ENCODE peak calls at places on chromosome 6, in seven cellular contexts. E is PC-3; L is CD4-positive, alpha-beta memory T cell; U is lower lobe of right lung; O is tibial nerve; Y is naive thymus-derived CD4-positive, alpha-beta T cell; D is lung. P is an unnamed sample. For H3K4me1, the result is how much of the 10 kb centered on the place peaks cover.

GRCh38 chr6:76984572-76984971 is 478.7 kb downstream of the HTR1B start:
- DNase-seq in E (peak), L (no peak), U (no peak), O (no peak), Y (no peak), D (no peak), P (no peak)

GRCh38 chr6:122322824-122323223 is 76.6 kb upstream of the HSF2 start:
- DNase-seq in E (no peak), L (peak), U (no peak), O (no peak), Y (no peak), D (no peak), P (no peak)

GRCh38 chr6:137051790-137052472 is 7.2 kb upstream of the IL20RA start:
- DNase-seq in E (peak), L (no peak), U (no peak), O (no peak), Y (no peak), D (no peak), P (no peak)

GRCh38 chr6:156618600-156619205 is 158.5 kb upstream of the ARID1B start:
- DNase-seq in E (no peak), L (no peak), U (no peak), O (no peak), Y (no peak), D (peak), P (no peak)

GRCh38 chr6:106279179-106279578 is 46.4 kb downstream of the ATG5 start:
- DNase-seq in E (peak), L (no peak), U (no peak), O (no peak), Y (no peak), D (no peak), P (no peak)

GRCh38 chr6:100346828-100347227 is 117.9 kb downstream of the SIM1 start:
- DNase-seq in E (peak), L (no peak), U (no peak), O (no peak), Y (no peak), D (no peak), P (no peak)

GRCh38 chr6:14732845-14733757 is 512.8 kb upstream of the JARID2 start:
- DNase-seq in E (peak), L (no peak), U (no peak), O (no peak), Y (peak), D (no peak), P (no peak)

GRCh38 chr6:42898891-42899361 is 16.9 kb upstream of the PTCRA start:
- DNase-seq in E (peak), L (peak), U (peak), O (peak), Y (peak), D (peak), P (peak)

GRCh38 chr6:1285589-1286340 is 26.1 kb upstream of the FOXQ1 start:
- DNase-seq in E (no peak), L (no peak), U (no peak), O (no peak), Y (no peak), D (no peak), P (no peak)

GRCh38 chr6:141307309-141307998 is 825.3 kb upstream of the GJE1 start:
- DNase-seq in E (no peak), L (no peak), U (no peak), O (no peak), Y (no peak), D (no peak), P (no peak)

GRCh38 chr6:56772737-56773184 is 130.1 kb upstream of the DST start:
- DNase-seq in E (peak), L (no peak), U (no peak), O (peak), Y (no peak), D (no peak), P (no peak)

GRCh38 chr6:53241936-53242335 is 93.3 kb upstream of the GCM1 start:
- DNase-seq in E (no peak), L (no peak), U (peak), O (no peak), Y (no peak), D (peak), P (no peak)

GRCh38 chr6:155630085-155630484 is 174.4 kb upstream of the NOX3 start:
- DNase-seq in E (peak), L (no peak), U (no peak), O (no peak), Y (no peak), D (no peak), P (no peak)

GRCh38 chr6:73746776-73747175 is 50.8 kb downstream of the CD109 start:
- DNase-seq in E (no peak), L (no peak), U (no peak), O (no peak), Y (no peak), D (no peak), P (no peak)

GRCh38 chr6:69866351-69867074 is at the start of gene COL19A1:
- DNase-seq in E (peak), L (peak), U (peak), O (no peak), Y (peak), D (no peak), P (peak)

GRCh38 chr6:144007779-144008500 is at the start of gene PLAGL1:
- DNase-seq in E (peak), L (peak), U (peak), O (peak), Y (peak), D (peak), P (peak)

GRCh38 chr6:113734886-113735481 is 122.2 kb upstream of the MARCKS start:
- DNase-seq in E (no peak), L (no peak), U (no peak), O (no peak), Y (no peak), D (no peak), P (no peak)

GRCh38 chr6:32879691-32880090 is 25.7 kb downstream of the PSMB9 start:
- DNase-seq in E (no peak), L (no peak), U (no peak), O (no peak), Y (no peak), D (no peak), P (no peak)

GRCh38 chr6:5286780-5287179 is 25.5 kb downstream of the FARS2 start:
- DNase-seq in E (no peak), L (no peak), U (no peak), O (no peak), Y (no peak), D (no peak), P (no peak)

GRCh38 chr6:155186052-155186658 is 77.7 kb upstream of the CLDN20 start:
- DNase-seq in E (peak), L (no peak), U (no peak), O (no peak), Y (peak), D (no peak), P (no peak)

GRCh38 chr6:113500221-113500620 is 356.9 kb upstream of the MARCKS start:
- DNase-seq in E (peak), L (no peak), U (no peak), O (no peak), Y (no peak), D (no peak), P (no peak)

GRCh38 chr6:150857062-150857905 is 8.2 kb upstream of the MTHFD1L start:
- DNase-seq in E (peak), L (no peak), U (no peak), O (no peak), Y (no peak), D (peak), P (no peak)

GRCh38 chr6:156585859-156586258 is 191.3 kb upstream of the ARID1B start:
- DNase-seq in E (no peak), L (no peak), U (no peak), O (no peak), Y (no peak), D (no peak), P (no peak)

GRCh38 chr6:147341486-147341885 is 137.3 kb downstream of the STXBP5 start:
- DNase-seq in E (no peak), L (no peak), U (no peak), O (no peak), Y (no peak), D (no peak), P (peak)

GRCh38 chr6:46935687-46936086 is 13.9 kb upstream of the ADGRF5 start:
- DNase-seq in E (no peak), L (no peak), U (peak), O (no peak), Y (no peak), D (peak), P (no peak)

GRCh38 chr6:74492587-74492986 is 713.3 kb downstream of the COL12A1 start:
- DNase-seq in E (no peak), L (no peak), U (no peak), O (no peak), Y (no peak), D (no peak), P (no peak)

GRCh38 chr6:169205176-169206160 is 48.2 kb downstream of the THBS2 start:
- DNase-seq in E (no peak), L (no peak), U (no peak), O (no peak), Y (no peak), D (no peak), P (no peak)

GRCh38 chr6:116327803-116328527 is 42.8 kb upstream of the DSE start:
- DNase-seq in E (no peak), L (no peak), U (no peak), O (no peak), Y (no peak), D (no peak), P (no peak)

GRCh38 chr6:13480631-13481501 is 6.5 kb downstream of the GFOD1 start:
- DNase-seq in E (peak), L (no peak), U (no peak), O (no peak), Y (no peak), D (no peak), P (no peak)

GRCh38 chr6:33590531-33591198 is 10.6 kb upstream of the BAK1 start:
- DNase-seq in E (peak), L (no peak), U (peak), O (no peak), Y (no peak), D (peak), P (peak)

GRCh38 chr6:153613719-153614455 is 425.2 kb upstream of the OPRM1 start:
- DNase-seq in E (no peak), L (no peak), U (no peak), O (no peak), Y (no peak), D (no peak), P (no peak)

DNA sequence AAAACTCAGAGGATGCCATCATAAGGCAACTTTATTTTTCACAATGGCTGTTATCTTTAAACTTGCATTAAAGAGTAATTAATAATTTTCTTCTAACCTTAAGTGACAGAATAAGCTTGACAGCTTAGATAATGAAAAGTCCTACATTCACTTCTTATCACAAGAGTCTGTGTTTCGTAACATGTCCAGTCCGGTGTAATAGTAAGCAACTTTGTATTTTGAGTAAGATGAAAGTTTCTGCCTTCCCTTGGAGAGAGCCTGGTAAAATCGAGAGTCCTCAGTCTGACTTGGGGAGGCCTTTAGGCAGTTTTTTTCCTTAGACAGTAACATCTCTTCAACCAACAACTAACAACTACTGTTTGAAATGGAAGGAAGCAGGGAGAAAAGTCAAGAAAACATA is 195.6 kb downstream of the GRM1 start:
- DNase-seq in E (no peak), L (no peak), U (no peak), O (no peak), Y (no peak), D (no peak), P (no peak)
- H3K4me1 ChIP-seq in E (under half), L (under half), U (under half), O (under half), Y (under half), D (under half), P (under half)

DNA sequence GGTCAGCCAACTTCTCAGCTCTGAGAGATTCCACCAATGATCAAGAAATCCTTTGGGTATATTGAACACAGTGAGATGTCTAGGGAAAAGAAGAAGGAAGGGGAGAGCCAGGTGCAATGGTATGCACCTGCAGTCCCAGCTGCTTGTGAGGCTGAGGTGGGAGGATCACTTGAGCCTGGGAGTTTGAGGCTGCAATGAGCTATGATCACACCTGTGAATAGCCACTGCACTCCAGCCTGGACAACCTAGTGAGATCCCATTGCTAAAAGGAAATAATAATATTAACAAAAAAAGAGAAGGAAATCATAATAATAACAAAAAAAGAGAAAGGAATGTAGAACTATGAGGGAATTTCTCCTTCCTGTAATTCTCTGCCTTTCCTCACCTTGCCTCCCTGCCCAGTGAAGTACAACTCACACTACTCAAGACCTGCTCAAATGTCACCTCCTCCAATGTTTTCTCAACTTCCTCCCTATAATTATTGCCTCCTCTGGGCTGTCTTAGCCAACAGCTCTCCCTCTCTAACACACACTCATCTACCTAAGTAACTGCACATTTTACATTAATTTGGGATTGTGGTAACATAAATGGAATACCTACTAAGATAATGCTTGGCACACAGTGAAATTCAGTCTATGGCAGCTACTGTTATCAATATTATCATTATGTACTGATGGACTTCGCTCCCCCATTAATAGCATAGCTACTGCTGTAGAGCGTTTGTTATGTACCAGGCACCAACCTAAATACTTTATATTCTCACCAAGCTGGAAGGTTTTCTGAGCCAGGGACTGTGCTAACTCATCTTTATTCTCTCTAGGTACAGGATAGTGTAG is 103.6 kb downstream of the KIF13A start:
- DNase-seq in E (no peak), L (no peak), U (no peak), O (no peak), Y (no peak), D (no peak), P (no peak)
- H3K27ac ChIP-seq in E (no peak), L (no peak), U (no peak), O (peak), Y (no peak), D (no peak), P (no peak)

DNA sequence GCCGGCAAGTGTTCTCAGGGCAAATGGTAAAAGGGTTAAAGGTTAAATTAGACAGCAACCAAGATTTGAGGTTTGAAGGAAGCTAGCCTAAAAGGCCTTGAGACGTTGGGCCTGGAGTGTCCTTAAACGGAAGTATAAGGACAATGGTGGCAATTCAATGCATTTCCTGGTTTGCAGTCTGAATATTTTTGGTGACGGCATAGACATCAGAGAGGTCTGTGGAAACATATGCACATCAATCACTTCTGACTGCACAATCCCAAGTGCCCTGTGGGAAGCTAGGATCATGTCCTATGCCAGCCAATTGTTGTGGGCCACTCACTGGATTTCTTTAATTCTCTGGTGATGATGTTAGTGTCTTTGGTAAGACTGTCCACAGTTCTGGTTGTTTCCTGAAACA is 25.7 kb upstream of the TUBB2A start:
- DNase-seq in E (no peak), L (no peak), U (no peak), O (no peak), Y (no peak), D (no peak), P (no peak)
- H3K4me1 ChIP-seq in E (under half), L (under half), U (under half), O (under half), Y (under half), D (under half), P (under half)

DNA sequence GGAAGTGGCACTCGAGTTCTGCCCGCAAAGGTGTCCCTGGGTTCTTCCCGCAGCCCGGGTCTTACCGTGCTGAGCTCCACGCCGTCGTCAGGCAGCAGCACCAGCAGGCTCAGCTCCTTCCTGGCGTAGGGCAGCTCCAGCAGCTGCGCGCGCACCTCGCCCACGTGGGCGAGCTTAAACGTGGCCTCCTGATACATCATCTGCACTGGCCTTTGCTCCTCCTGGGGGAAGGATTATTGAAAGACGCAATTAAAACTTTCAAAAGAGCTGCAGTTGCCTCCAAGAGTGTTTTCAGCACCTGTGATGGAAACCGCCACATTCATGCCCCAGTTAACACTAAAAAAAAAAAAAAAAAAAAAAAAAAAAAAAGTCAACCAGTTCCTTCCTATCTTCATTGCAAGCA is 11.3 kb downstream of the SERPINB9 start:
- DNase-seq in E (peak), L (peak), U (no peak), O (no peak), Y (no peak), D (no peak), P (peak)
- H3K27ac ChIP-seq in E (no peak), L (peak), U (no peak), O (no peak), Y (peak), D (no peak), P (peak)

DNA sequence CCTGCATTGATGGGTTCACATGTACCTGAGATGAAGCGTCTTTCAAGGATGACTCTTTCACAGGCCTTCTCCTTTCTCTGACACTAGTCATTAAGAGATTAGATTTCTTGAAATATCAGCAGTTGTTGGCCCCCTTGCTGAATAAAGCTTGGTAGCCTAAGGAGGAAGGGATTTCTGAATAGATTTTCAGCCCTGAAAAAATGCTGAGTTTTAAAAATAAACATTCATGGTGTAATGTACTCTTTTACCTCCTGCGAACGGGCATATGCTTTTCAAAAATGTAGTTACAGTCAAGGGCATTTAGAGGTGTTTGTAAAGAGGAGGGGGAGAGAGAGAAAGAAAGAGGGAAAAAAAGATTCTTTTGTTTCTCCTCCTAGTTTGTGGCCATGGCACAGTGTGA is 222.7 kb downstream of the SOX4 start:
- DNase-seq in E (no peak), L (no peak), U (no peak), O (no peak), Y (no peak), D (no peak), P (no peak)
- H3K4me1 ChIP-seq in E (under half), L (under half), U (under half), O (under half), Y (under half), D (under half), P (under half)

DNA sequence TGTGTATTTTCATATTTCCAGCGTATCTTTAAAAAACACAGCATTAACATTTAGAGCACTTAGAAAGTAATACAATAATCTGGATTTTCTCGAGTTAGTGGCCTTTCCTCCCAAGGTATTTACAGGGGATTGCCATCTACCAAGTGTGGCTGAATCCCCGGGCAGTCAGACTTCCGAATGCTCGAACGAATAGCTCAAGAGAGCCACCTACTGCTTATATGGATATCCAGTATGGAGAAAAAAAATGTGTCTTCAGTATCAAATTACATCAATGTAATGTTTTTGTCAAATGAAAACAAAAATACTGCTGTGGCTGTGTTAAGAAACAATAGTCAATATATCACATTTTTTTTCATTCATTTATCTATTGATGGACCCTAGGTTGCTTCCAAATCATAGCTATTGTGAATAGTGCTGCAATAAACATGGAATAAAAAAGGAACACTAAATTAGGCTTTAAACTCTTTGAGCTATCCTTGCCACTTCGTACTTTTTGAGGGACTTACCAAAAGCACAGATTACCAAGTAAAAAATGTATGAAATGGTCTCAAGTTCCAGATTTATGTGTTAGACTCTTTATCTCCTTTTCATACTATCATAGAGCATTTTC is 654.5 kb upstream of the PTCHD4 start:
- DNase-seq in E (peak), L (no peak), U (no peak), O (no peak), Y (no peak), D (peak), P (no peak)
- H3K27ac ChIP-seq in E (peak), L (no peak), U (no peak), O (no peak), Y (no peak), D (no peak), P (no peak)